ENCODE peak calls at places on chromosome 16, in six cellular contexts. R is anterior cingulate cortex; B is left kidney; I is GM18507; P is activated gamma-delta T cell treated with anti-CD3 and anti-CD28 coated beads, Interleukin-2, amount 50 U/mL, for 16 hours; H is NCI-H2081. K is an unnamed sample.

GRCh38 chr16:81873843-81874752 is 95.0 kb downstream of the PLCG2 start:
- DNase-seq in R (no peak), P (peak), B (peak), I (peak), H (no peak), K (peak)

GRCh38 chr16:14562691-14563491 is 67.2 kb downstream of the PARN start:
- DNase-seq in B (no peak), I (no peak), H (no peak), R (no peak), P (no peak), K (no peak)

GRCh38 chr16:15604460-15605390 is 38.2 kb downstream of the MARF1 start:
- DNase-seq in R (peak), B (no peak), P (no peak), I (no peak), H (no peak), K (no peak)

GRCh38 chr16:88639231-88640038 is 1.1 kb downstream of the IL17C start:
- DNase-seq in P (no peak), H (no peak), I (no peak), B (peak), R (no peak), K (no peak)

GRCh38 chr16:87959391-87959968 is 8.2 kb downstream of the BANP start:
- DNase-seq in P (no peak), R (no peak), I (no peak), H (no peak), B (no peak), K (no peak)

GRCh38 chr16:65095090-65095728 is 26.7 kb downstream of the CDH11 start:
- DNase-seq in R (no peak), B (no peak), H (no peak), P (no peak), I (no peak), K (no peak)

GRCh38 chr16:86249631-86250030 is 260.7 kb upstream of the FOXF1 start:
- DNase-seq in P (no peak), I (no peak), R (no peak), B (no peak), H (no peak), K (no peak)

GRCh38 chr16:57165923-57166322 is 19.9 kb downstream of the PSME3IP1 start:
- DNase-seq in I (no peak), H (no peak), B (no peak), P (no peak), R (no peak), K (no peak)

GRCh38 chr16:34078697-34079096 is 619.3 kb downstream of the TP53TG3F start:
- DNase-seq in H (no peak), I (no peak), P (no peak), B (no peak), R (no peak), K (no peak)

K was measured in GM12892.